ENCODE peak calls at places on chromosomes 1 and 21, in eight cellular contexts. B, P, H, D, J, F, E and L are unnamed samples.

GRCh38 chr1:228279011-228279721 is 71.3 kb downstream of the OBSCN start:
- DNase-seq in B (no peak), P (no peak), H (no peak), D (no peak), J (no peak), F (no peak), E (no peak), L (no peak)

GRCh38 chr1:220552672-220553258 is 24.8 kb downstream of the MARK1 start:
- DNase-seq in B (no peak), P (no peak), H (no peak), D (no peak), J (no peak), F (no peak), E (no peak), L (peak; percentile 46)

GRCh38 chr1:248618878-248619277 is 16.0 kb downstream of the OR2T11 start:
- DNase-seq in B (no peak), P (no peak), H (no peak), D (peak; percentile 36), J (no peak), F (peak; percentile 28), E (peak; percentile 25), L (no peak)

GRCh38 chr1:228334954-228335353 is 71.7 kb downstream of the TRIM11 start:
- DNase-seq in B (no peak), P (no peak), H (no peak), D (no peak), J (no peak), F (no peak), E (no peak), L (no peak)

GRCh38 chr1:232615401-232615800 is 14.5 kb downstream of the SIPA1L2 start:
- DNase-seq in B (no peak), P (no peak), H (no peak), D (no peak), J (no peak), F (no peak), E (no peak), L (no peak)

GRCh38 chr1:153805042-153805745 is 30.0 kb downstream of the SLC27A3 start:
- DNase-seq in B (peak; percentile 70), P (no peak), H (no peak), D (peak; percentile 19), J (peak; percentile 62), F (no peak), E (peak; percentile 91), L (peak; percentile 55)

GRCh38 chr1:36351222-36351977 is 28.0 kb upstream of the EVA1B start:
- DNase-seq in B (no peak), P (no peak), H (peak; percentile 27), D (peak; percentile 76), J (peak; percentile 84), F (no peak), E (peak; percentile 93), L (peak; percentile 68)

GRCh38 chr21:33622253-33622652 is 19.3 kb downstream of the CRYZL1 start:
- DNase-seq in B (no peak), P (no peak), H (no peak), D (no peak), J (no peak), F (no peak), E (no peak), L (no peak)

GRCh38 chr1:87084247-87084836 is 169.9 kb downstream of the HS2ST1 start:
- DNase-seq in B (no peak), P (no peak), H (no peak), D (peak; percentile 41), J (peak; percentile 61), F (no peak), E (peak; percentile 32), L (peak; percentile 13)

GRCh38 chr1:28642056-28642846 is 616 bp downstream of the TAF12 start:
- DNase-seq in B (no peak), P (peak; percentile 17), H (no peak), D (peak; percentile 53), J (peak; percentile 43), F (no peak), E (no peak), L (peak; percentile 50)

GRCh38 chr1:162682013-162682419 is 49.8 kb downstream of the DDR2 start:
- DNase-seq in B (no peak), P (no peak), H (no peak), D (peak; percentile 64), J (no peak), F (no peak), E (no peak), L (no peak)

GRCh38 chr1:93608188-93609109 is 73.2 kb downstream of the BCAR3 start:
- DNase-seq in B (no peak), P (no peak), H (no peak), D (peak; percentile 89), J (peak; percentile 56), F (peak; percentile 40), E (no peak), L (no peak)

GRCh38 chr21:44972301-44972814 is 32.5 kb downstream of the SLX9 start:
- DNase-seq in B (no peak), P (no peak), H (no peak), D (no peak), J (no peak), F (no peak), E (no peak), L (no peak)

GRCh38 chr1:6753320-6754140 is 31.7 kb upstream of the CAMTA1 start:
- DNase-seq in B (no peak), P (no peak), H (no peak), D (no peak), J (no peak), F (no peak), E (peak; percentile 35), L (no peak)

GRCh38 chr1:66731462-66731861 is 20.8 kb upstream of the DYNLT5 start:
- DNase-seq in B (no peak), P (no peak), H (no peak), D (no peak), J (no peak), F (no peak), E (no peak), L (no peak)

GRCh38 chr1:185652348-185652747 is 81.8 kb upstream of the HMCN1 start:
- DNase-seq in B (no peak), P (no peak), H (no peak), D (no peak), J (peak; percentile 22), F (no peak), E (no peak), L (no peak)

GRCh38 chr21:41023936-41024335 is 144.0 kb upstream of the BACE2 start:
- DNase-seq in B (no peak), P (no peak), H (no peak), D (no peak), J (no peak), F (no peak), E (no peak), L (no peak)

GRCh38 chr1:20368866-20369545 is 78.3 kb downstream of the VWA5B1 start:
- DNase-seq in B (no peak), P (no peak), H (no peak), D (no peak), J (no peak), F (no peak), E (no peak), L (no peak)

DNA sequence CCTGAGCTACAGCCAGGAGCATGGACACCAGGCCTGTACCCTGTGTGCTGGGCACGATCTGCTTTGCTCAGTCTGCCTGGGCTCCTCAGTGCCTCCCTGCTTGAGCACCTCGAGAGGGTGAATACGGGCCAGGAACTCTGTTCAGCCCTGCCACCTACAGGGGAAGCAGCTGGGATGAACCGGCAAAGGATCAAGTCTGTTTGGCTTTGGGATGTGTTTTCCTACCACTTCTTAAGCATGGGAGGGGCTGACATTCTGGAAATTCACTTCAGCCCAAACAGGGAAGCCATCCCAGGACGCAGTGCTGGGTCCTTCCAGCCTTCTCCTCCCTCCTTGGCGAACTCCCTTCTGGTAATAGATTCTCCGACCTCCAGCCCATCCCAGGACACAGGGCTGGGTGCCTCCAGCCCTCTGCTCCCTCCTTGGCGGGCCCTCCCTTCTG is 55.8 kb upstream of the SELENON start:
- DNase-seq in B (peak; percentile 73), P (peak; percentile 34), H (peak; percentile 38), D (peak; percentile 49), J (peak; percentile 74), F (peak; percentile 73), E (peak; percentile 27), L (peak; percentile 42)
- TF ChIP-seq CTCF in B (peak; percentile 42), P (no peak), H (no peak), D (no peak), J (peak; percentile 73), F (peak; percentile 70), E (peak; percentile 60), L (no peak)

GRCh38 chr1:208479435-208479834 is 235.3 kb upstream of the PLXNA2 start:
- DNase-seq in B (no peak), P (no peak), H (no peak), D (no peak), J (no peak), F (no peak), E (no peak), L (no peak)
- TF ChIP-seq CTCF in B (no peak), P (no peak), H (no peak), D (no peak), J (no peak), F (no peak), E (no peak), L (no peak)

DNA sequence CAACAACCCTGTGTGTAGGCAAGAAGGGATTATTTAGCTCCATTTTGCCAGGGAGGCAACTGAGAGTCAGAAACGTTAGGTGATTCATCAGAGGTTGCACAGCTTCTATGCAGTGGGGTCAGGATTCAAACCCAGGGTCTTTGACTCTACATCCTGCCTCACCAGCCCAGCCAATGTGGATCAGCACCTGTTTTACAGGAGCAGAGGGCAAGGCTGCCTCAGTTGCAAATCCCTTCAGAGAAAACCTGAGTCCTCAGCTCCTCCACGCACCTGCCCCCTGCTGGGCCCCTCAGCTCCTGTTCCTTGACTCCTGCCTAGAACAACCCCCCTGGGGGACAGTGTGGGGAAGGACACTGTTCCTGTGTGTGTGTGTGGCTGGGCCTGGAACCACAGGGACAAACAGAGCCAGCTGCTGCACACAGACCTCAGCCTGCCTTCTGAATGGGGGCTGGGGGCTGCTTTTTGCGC is 61.6 kb downstream of the LRRN2 start:
- DNase-seq in B (no peak), P (peak; percentile 62), H (peak; percentile 38), D (no peak), J (peak; percentile 4), F (no peak), E (no peak), L (no peak)
- TF ChIP-seq CTCF in B (no peak), P (peak; percentile 52), H (peak; percentile 30), D (peak; percentile 21), J (peak; percentile 20), F (no peak), E (peak; percentile 34), L (no peak)

GRCh38 chr1:229594227-229595008 is 31.5 kb downstream of the TAF5L start:
- DNase-seq in B (no peak), P (no peak), H (no peak), D (no peak), J (no peak), F (no peak), E (no peak), L (no peak)

GRCh38 chr1:229597877-229598276 is 28.0 kb downstream of the TAF5L start:
- DNase-seq in B (no peak), P (no peak), H (no peak), D (no peak), J (peak; percentile 38), F (no peak), E (no peak), L (no peak)

GRCh38 chr1:229590119-229590518 is 31.6 kb upstream of the ABCB10 start:
- DNase-seq in B (no peak), P (no peak), H (no peak), D (no peak), J (no peak), F (no peak), E (no peak), L (no peak)

GRCh38 chr1:229596961-229597699 is 28.8 kb downstream of the TAF5L start:
- DNase-seq in B (peak; percentile 68), P (no peak), H (no peak), D (no peak), J (peak; percentile 66), F (peak; percentile 65), E (peak; percentile 58), L (no peak)

GRCh38 chr1:229593800-229594199 is 32.1 kb downstream of the TAF5L start:
- DNase-seq in B (no peak), P (no peak), H (no peak), D (no peak), J (no peak), F (no peak), E (no peak), L (no peak)
- TF ChIP-seq CTCF in B (no peak), P (no peak), H (no peak), D (no peak), J (no peak), F (no peak), E (no peak), L (no peak)